ENCODE peak calls at places on chromosomes 3 and 15, in four cellular contexts. One of them, this sample, is unnamed.

GRCh38 chr15:73936588-73937312 is 10.5 kb downstream of the LOXL1 start:
- DNase-seq in skeletal muscle cell: no peak
- DNase-seq in activated T-cell treated with anti-CD3 and anti-CD28 coated beads for 1 hour: no peak
- DNase-seq in fibroblast of lung: no peak
- DNase-seq in this sample: no peak

GRCh38 chr3:155585384-155585783 is 159.5 kb downstream of the PLCH1 start:
- DNase-seq in skeletal muscle cell: no peak
- DNase-seq in activated T-cell treated with anti-CD3 and anti-CD28 coated beads for 1 hour: no peak
- DNase-seq in fibroblast of lung: no peak
- DNase-seq in this sample: no peak

GRCh38 chr3:197508511-197508910 is 47.3 kb downstream of the BDH1 start:
- DNase-seq in activated T-cell treated with anti-CD3 and anti-CD28 coated beads for 1 hour: no peak
- DNase-seq in skeletal muscle cell: no peak
- DNase-seq in fibroblast of lung: no peak
- DNase-seq in this sample: no peak

GRCh38 chr15:90358124-90359033 is 6.3 kb downstream of the ZNF774 start:
- DNase-seq in activated T-cell treated with anti-CD3 and anti-CD28 coated beads for 1 hour: no peak
- DNase-seq in skeletal muscle cell: no peak
- DNase-seq in fibroblast of lung: peak
- DNase-seq in this sample: no peak

GRCh38 chr3:191246628-191247027 is 47.6 kb downstream of the OSTN start:
- DNase-seq in skeletal muscle cell: no peak
- DNase-seq in fibroblast of lung: peak
- DNase-seq in activated T-cell treated with anti-CD3 and anti-CD28 coated beads for 1 hour: no peak
- DNase-seq in this sample: peak

GRCh38 chr3:77815467-77815866 is 775.6 kb downstream of the ROBO2 start:
- DNase-seq in activated T-cell treated with anti-CD3 and anti-CD28 coated beads for 1 hour: no peak
- DNase-seq in skeletal muscle cell: no peak
- DNase-seq in fibroblast of lung: no peak
- DNase-seq in this sample: no peak

GRCh38 chr3:188754286-188754685 is 417.5 kb upstream of the TPRG1 start:
- DNase-seq in activated T-cell treated with anti-CD3 and anti-CD28 coated beads for 1 hour: no peak
- DNase-seq in fibroblast of lung: no peak
- DNase-seq in skeletal muscle cell: no peak
- DNase-seq in this sample: no peak

GRCh38 chr15:80694624-80695098 is 449 bp upstream of the ABHD17C start:
- DNase-seq in fibroblast of lung: no peak
- DNase-seq in activated T-cell treated with anti-CD3 and anti-CD28 coated beads for 1 hour: no peak
- DNase-seq in skeletal muscle cell: no peak
- DNase-seq in this sample: no peak

GRCh38 chr3:151003024-151003771 is 30.7 kb upstream of the CLRN1 start:
- DNase-seq in activated T-cell treated with anti-CD3 and anti-CD28 coated beads for 1 hour: no peak
- DNase-seq in skeletal muscle cell: no peak
- DNase-seq in fibroblast of lung: peak
- DNase-seq in this sample: no peak

GRCh38 chr3:86921981-86922680 is 68.8 kb downstream of the VGLL3 start:
- DNase-seq in skeletal muscle cell: no peak
- DNase-seq in fibroblast of lung: peak
- DNase-seq in activated T-cell treated with anti-CD3 and anti-CD28 coated beads for 1 hour: no peak
- DNase-seq in this sample: no peak

GRCh38 chr3:90145094-90145810 is 1037.8 kb downstream of the EPHA3 start:
- DNase-seq in fibroblast of lung: no peak
- DNase-seq in activated T-cell treated with anti-CD3 and anti-CD28 coated beads for 1 hour: no peak
- DNase-seq in skeletal muscle cell: peak
- DNase-seq in this sample: no peak

GRCh38 chr15:25179673-25180511 is 225.1 kb downstream of the SNRPN start:
- DNase-seq in skeletal muscle cell: no peak
- DNase-seq in activated T-cell treated with anti-CD3 and anti-CD28 coated beads for 1 hour: no peak
- DNase-seq in fibroblast of lung: no peak
- DNase-seq in this sample: no peak

GRCh38 chr15:53843869-53844569 is 84.6 kb upstream of the WDR72 start:
- DNase-seq in skeletal muscle cell: no peak
- DNase-seq in fibroblast of lung: no peak
- DNase-seq in activated T-cell treated with anti-CD3 and anti-CD28 coated beads for 1 hour: no peak
- DNase-seq in this sample: no peak

GRCh38 chr3:5205165-5205941 is 17.8 kb downstream of the EDEM1 start:
- DNase-seq in skeletal muscle cell: no peak
- DNase-seq in activated T-cell treated with anti-CD3 and anti-CD28 coated beads for 1 hour: no peak
- DNase-seq in fibroblast of lung: no peak
- DNase-seq in this sample: no peak

GRCh38 chr15:42385980-42386695 is 26.8 kb downstream of the CAPN3 start:
- DNase-seq in fibroblast of lung: no peak
- DNase-seq in activated T-cell treated with anti-CD3 and anti-CD28 coated beads for 1 hour: no peak
- DNase-seq in skeletal muscle cell: no peak
- DNase-seq in this sample: no peak

GRCh38 chr3:46503194-46503924 is 5.6 kb downstream of the RTP3 start:
- DNase-seq in fibroblast of lung: peak
- DNase-seq in activated T-cell treated with anti-CD3 and anti-CD28 coated beads for 1 hour: no peak
- DNase-seq in skeletal muscle cell: no peak
- DNase-seq in this sample: no peak

GRCh38 chr3:119937229-119937628 is 155.3 kb downstream of the NR1I2 start:
- DNase-seq in fibroblast of lung: no peak
- DNase-seq in skeletal muscle cell: no peak
- DNase-seq in activated T-cell treated with anti-CD3 and anti-CD28 coated beads for 1 hour: no peak
- DNase-seq in this sample: no peak

GRCh38 chr3:41318520-41318919 is 119.2 kb downstream of the CTNNB1 start:
- DNase-seq in activated T-cell treated with anti-CD3 and anti-CD28 coated beads for 1 hour: no peak
- DNase-seq in fibroblast of lung: no peak
- DNase-seq in skeletal muscle cell: no peak
- DNase-seq in this sample: no peak

GRCh38 chr3:196198771-196199753 is 12.1 kb downstream of the ZDHHC19 start:
- DNase-seq in activated T-cell treated with anti-CD3 and anti-CD28 coated beads for 1 hour: no peak
- DNase-seq in skeletal muscle cell: no peak
- DNase-seq in fibroblast of lung: no peak
- DNase-seq in this sample: no peak

GRCh38 chr3:14424711-14425573 is 22.5 kb downstream of the SLC6A6 start:
- DNase-seq in skeletal muscle cell: no peak
- DNase-seq in fibroblast of lung: peak
- DNase-seq in activated T-cell treated with anti-CD3 and anti-CD28 coated beads for 1 hour: no peak
- DNase-seq in this sample: no peak